ENCODE peak calls at places on chromosomes 16 and 17, in four cellular contexts. A, C, Z and H are unnamed samples.

GRCh38 chr16:26765087-26765486 is 301.6 kb upstream of the C16orf82 start:
- ATAC-seq in A (no peak), C (no peak), Z (peak), H (no peak)

GRCh38 chr17:34107019-34107418 is 148.1 kb upstream of the CCL2 start:
- ATAC-seq in A (no peak), C (no peak), Z (no peak), H (no peak)

GRCh38 chr17:76561799-76562268 is 22.0 kb downstream of the PRCD start:
- ATAC-seq in A (no peak), C (no peak), Z (no peak), H (no peak)

GRCh38 chr16:58111331-58111627 is 17.9 kb downstream of the CFAP20 start:
- ATAC-seq in A (peak), C (no peak), Z (no peak), H (no peak)

GRCh38 chr17:48852251-48852650 is 21.4 kb downstream of the CALCOCO2 start:
- ATAC-seq in A (no peak), C (no peak), Z (no peak), H (no peak)

GRCh38 chr16:52512297-52512987 is 34.5 kb downstream of the TOX3 start:
- ATAC-seq in A (no peak), C (no peak), Z (no peak), H (no peak)

GRCh38 chr17:62652251-62653001 is 25.0 kb downstream of the MRC2 start:
- ATAC-seq in A (peak), C (peak), Z (peak), H (peak)

GRCh38 chr17:422196-422930 is 69.8 kb upstream of the RPH3AL start:
- ATAC-seq in A (no peak), C (no peak), Z (no peak), H (no peak)

GRCh38 chr17:33595783-33596182 is 302.7 kb upstream of the ASIC2 start:
- ATAC-seq in A (no peak), C (no peak), Z (no peak), H (no peak)

GRCh38 chr17:3615160-3615870 is 6.1 kb upstream of the TRPV1 start:
- ATAC-seq in A (no peak), C (no peak), Z (no peak), H (no peak)

GRCh38 chr16:71956500-71956899 is 43.7 kb downstream of the PKD1L3 start:
- ATAC-seq in A (no peak), C (no peak), Z (peak), H (no peak)